ENCODE peak calls at places on chromosomes 5 and 9, in five cellular contexts. F is hypothalamus; C is mammary epithelial cell; E is activated naive CD4-positive, alpha-beta T cell treated with Interleukin-2 at 50 U/mL for 16 hours; Y is ELF-1. A is an unnamed sample.

GRCh38 chr5:177471610-177472356 is 1.7 kb downstream of the DBN1 start:
- DNase-seq in F (no peak), C (no peak), E (no peak), Y (no peak), A (no peak)

GRCh38 chr5:159206368-159206767 is 3.0 kb downstream of the RNF145 start:
- DNase-seq in F (no peak), C (no peak), E (no peak), Y (no peak), A (no peak)

GRCh38 chr9:117189121-117189520 is 225.7 kb downstream of the ASTN2 start:
- DNase-seq in F (no peak), C (peak), E (no peak), Y (no peak), A (no peak)

GRCh38 chr9:136441191-136441680 is 1.6 kb upstream of the INPP5E start:
- DNase-seq in F (no peak), C (no peak), E (no peak), Y (no peak), A (no peak)

GRCh38 chr9:1979815-1980367 is 35.3 kb upstream of the SMARCA2 start:
- DNase-seq in F (no peak), C (peak), E (no peak), Y (no peak), A (no peak)

GRCh38 chr5:82320971-82321370 is 42.8 kb upstream of the RPS23 start:
- DNase-seq in F (no peak), C (no peak), E (no peak), Y (no peak), A (no peak)

GRCh38 chr9:81492710-81493447 is 196.5 kb downstream of the TLE1 start:
- DNase-seq in F (no peak), C (peak), E (no peak), Y (no peak), A (no peak)

GRCh38 chr5:83149671-83150070 is 72.3 kb downstream of the XRCC4 start:
- DNase-seq in F (no peak), C (no peak), E (no peak), Y (no peak), A (no peak)

GRCh38 chr9:87854563-87854962 is 28.1 kb upstream of the SPATA31E1 start:
- DNase-seq in F (no peak), C (no peak), E (no peak), Y (no peak), A (no peak)

GRCh38 chr9:69546265-69546664 is 125.9 kb downstream of the APBA1 start:
- DNase-seq in F (no peak), C (no peak), E (no peak), Y (peak), A (no peak)

GRCh38 chr5:107459637-107460036 is 211.1 kb downstream of the EFNA5 start:
- DNase-seq in F (no peak), C (no peak), E (no peak), Y (no peak), A (no peak)

GRCh38 chr5:67496051-67496450 is 299.5 kb upstream of the CD180 start:
- DNase-seq in F (no peak), C (no peak), E (no peak), Y (no peak), A (no peak)

GRCh38 chr9:13446261-13446660 is 166.8 kb upstream of the MPDZ start:
- DNase-seq in F (no peak), C (no peak), E (no peak), Y (no peak), A (no peak)

GRCh38 chr9:16022228-16022627 is 469.4 kb downstream of the CCDC171 start:
- DNase-seq in F (no peak), C (no peak), E (no peak), Y (no peak), A (no peak)

GRCh38 chr5:133652951-133653601 is 40.7 kb upstream of the FSTL4 start:
- DNase-seq in F (no peak), C (peak), E (no peak), Y (no peak), A (no peak)

GRCh38 chr5:1048861-1049838 is 40.5 kb downstream of the NKD2 start:
- DNase-seq in F (no peak), C (no peak), E (no peak), Y (no peak), A (no peak)

GRCh38 chr9:135165756-135166519 is 78.5 kb downstream of the OLFM1 start:
- DNase-seq in F (no peak), C (no peak), E (no peak), Y (no peak), A (no peak)

GRCh38 chr5:112546946-112547647 is 128.0 kb upstream of the EPB41L4A start:
- DNase-seq in F (no peak), C (no peak), E (no peak), Y (no peak), A (no peak)

GRCh38 chr5:22908129-22908528 is 55.0 kb upstream of the CDH12 start:
- DNase-seq in F (no peak), C (peak), E (no peak), Y (no peak), A (no peak)

GRCh38 chr5:137858223-137858916 is 9.3 kb upstream of the MYOT start:
- DNase-seq in F (no peak), C (peak), E (no peak), Y (no peak), A (peak)

GRCh38 chr5:123876265-123876790 is 364.4 kb downstream of the CSNK1G3 start:
- DNase-seq in F (no peak), C (no peak), E (no peak), Y (peak), A (no peak)

GRCh38 chr5:137575211-137575610 is 76.1 kb upstream of the SPOCK1 start:
- DNase-seq in F (no peak), C (no peak), E (no peak), Y (no peak), A (no peak)

GRCh38 chr9:110316255-110316921 is 21.3 kb downstream of the TXNDC8 start:
- DNase-seq in F (no peak), C (no peak), E (no peak), Y (no peak), A (no peak)

GRCh38 chr5:160342413-160342941 is 27.9 kb downstream of the C1QTNF2 start:
- DNase-seq in F (no peak), C (peak), E (no peak), Y (no peak), A (no peak)

GRCh38 chr9:87567566-87567965 is 69.9 kb downstream of the DAPK1 start:
- DNase-seq in F (peak), C (no peak), E (no peak), Y (no peak), A (no peak)

GRCh38 chr9:7780261-7780988 is 19.2 kb downstream of the DMAC1 start:
- DNase-seq in F (no peak), C (peak), E (no peak), Y (peak), A (no peak)

GRCh38 chr5:98428806-98429205 is 344.7 kb upstream of the RGMB start:
- DNase-seq in F (no peak), C (peak), E (no peak), Y (no peak), A (no peak)

GRCh38 chr5:127313847-127314473 is 23.4 kb downstream of the MEGF10 start:
- DNase-seq in F (peak), C (peak), E (peak), Y (peak), A (peak)

GRCh38 chr5:176822426-176823075 is 12.2 kb downstream of the UNC5A start:
- DNase-seq in F (no peak), C (no peak), E (no peak), Y (no peak), A (no peak)

GRCh38 chr9:82466616-82467251 is 478.2 kb downstream of the SPATA31D1 start:
- DNase-seq in F (no peak), C (no peak), E (no peak), Y (peak), A (no peak)

GRCh38 chr5:132471944-132472343 is 18.6 kb downstream of the IRF1 start:
- DNase-seq in F (no peak), C (no peak), E (no peak), Y (no peak), A (no peak)

GRCh38 chr5:31854625-31855526 is 215.9 kb downstream of the PDZD2 start:
- DNase-seq in F (peak), C (peak), E (no peak), Y (peak), A (peak)

GRCh38 chr9:79221084-79221483 is 350.7 kb upstream of the TLE4 start:
- DNase-seq in F (no peak), C (peak), E (no peak), Y (peak), A (no peak)

GRCh38 chr9:94804917-94805544 is 78.5 kb downstream of the AOPEP start:
- DNase-seq in F (no peak), C (peak), E (no peak), Y (no peak), A (no peak)

GRCh38 chr5:60916646-60917045 is 28.2 kb downstream of the ERCC8 start:
- DNase-seq in F (no peak), C (peak), E (no peak), Y (no peak), A (no peak)

GRCh38 chr9:93670208-93671029 is 94.0 kb downstream of the PHF2 start:
- DNase-seq in F (no peak), C (no peak), E (peak), Y (peak), A (no peak)